ENCODE peak calls at places on chromosomes 6 and 20, in nine cellular contexts. One of them, this sample, is unnamed.

GRCh38 chr6:160253714-160254113 is 4.9 kb downstream of the SLC22A2 start:
- DNase-seq in H7: no peak
- DNase-seq in A549: no peak
- DNase-seq in body of pancreas: no peak
- DNase-seq in heart left ventricle: no peak
- DNase-seq in cardiac muscle cell: no peak
- DNase-seq in CD8-positive, alpha-beta memory T cell: no peak
- DNase-seq in CD8-positive, alpha-beta T cell: no peak
- DNase-seq in epithelial cell of proximal tubule: no peak
- DNase-seq in this sample: no peak

GRCh38 chr20:23103284-23104018 is 17.3 kb upstream of the CD93 start:
- DNase-seq in CD8-positive, alpha-beta T cell: no peak
- DNase-seq in CD8-positive, alpha-beta memory T cell: no peak
- DNase-seq in epithelial cell of proximal tubule: no peak
- DNase-seq in cardiac muscle cell: no peak
- DNase-seq in A549: no peak
- DNase-seq in H7: no peak
- DNase-seq in heart left ventricle: no peak
- DNase-seq in body of pancreas: no peak
- DNase-seq in this sample: no peak

GRCh38 chr20:32356935-32357868 is 929 bp upstream of the ASXL1 start:
- DNase-seq in cardiac muscle cell: peak; percentile 50
- DNase-seq in H7: peak; percentile 26
- DNase-seq in CD8-positive, alpha-beta memory T cell: no peak
- DNase-seq in heart left ventricle: peak; percentile 11
- DNase-seq in epithelial cell of proximal tubule: no peak
- DNase-seq in body of pancreas: peak; percentile 51
- DNase-seq in A549: no peak
- DNase-seq in CD8-positive, alpha-beta T cell: peak; percentile 6
- DNase-seq in this sample: no peak

GRCh38 chr20:56945057-56945456 is 316.0 kb downstream of the TFAP2C start:
- DNase-seq in CD8-positive, alpha-beta T cell: no peak
- DNase-seq in epithelial cell of proximal tubule: no peak
- DNase-seq in body of pancreas: peak; percentile 39
- DNase-seq in CD8-positive, alpha-beta memory T cell: no peak
- DNase-seq in A549: no peak
- DNase-seq in H7: no peak
- DNase-seq in heart left ventricle: no peak
- DNase-seq in cardiac muscle cell: no peak
- DNase-seq in this sample: no peak

GRCh38 chr20:59939052-59939878 is 840 bp downstream of the PPP1R3D start:
- DNase-seq in H7: peak; percentile 74
- DNase-seq in cardiac muscle cell: no peak
- DNase-seq in CD8-positive, alpha-beta T cell: no peak
- DNase-seq in epithelial cell of proximal tubule: no peak
- DNase-seq in CD8-positive, alpha-beta memory T cell: no peak
- DNase-seq in heart left ventricle: peak; percentile 18
- DNase-seq in body of pancreas: peak; percentile 21
- DNase-seq in A549: no peak
- DNase-seq in this sample: no peak

GRCh38 chr6:21891065-21891464 is 297.5 kb downstream of the SOX4 start:
- DNase-seq in heart left ventricle: no peak
- DNase-seq in cardiac muscle cell: no peak
- DNase-seq in H7: peak; percentile 32
- DNase-seq in body of pancreas: no peak
- DNase-seq in A549: no peak
- DNase-seq in CD8-positive, alpha-beta T cell: no peak
- DNase-seq in CD8-positive, alpha-beta memory T cell: no peak
- DNase-seq in epithelial cell of proximal tubule: no peak
- DNase-seq in this sample: no peak

GRCh38 chr6:71394001-71394432 is 105.4 kb downstream of the OGFRL1 start:
- DNase-seq in CD8-positive, alpha-beta memory T cell: no peak
- DNase-seq in epithelial cell of proximal tubule: no peak
- DNase-seq in H7: no peak
- DNase-seq in body of pancreas: no peak
- DNase-seq in A549: no peak
- DNase-seq in cardiac muscle cell: no peak
- DNase-seq in heart left ventricle: no peak
- DNase-seq in CD8-positive, alpha-beta T cell: no peak
- DNase-seq in this sample: no peak

GRCh38 chr6:169881976-169882375 is 130.6 kb downstream of the ERMARD start:
- DNase-seq in body of pancreas: no peak
- DNase-seq in H7: no peak
- DNase-seq in cardiac muscle cell: no peak
- DNase-seq in A549: no peak
- DNase-seq in heart left ventricle: no peak
- DNase-seq in CD8-positive, alpha-beta memory T cell: no peak
- DNase-seq in epithelial cell of proximal tubule: no peak
- DNase-seq in CD8-positive, alpha-beta T cell: no peak
- DNase-seq in this sample: no peak

GRCh38 chr6:52984247-52984646 is 10.8 kb downstream of the GSTA4 start:
- DNase-seq in cardiac muscle cell: no peak
- DNase-seq in heart left ventricle: no peak
- DNase-seq in H7: no peak
- DNase-seq in CD8-positive, alpha-beta memory T cell: peak; percentile 16
- DNase-seq in body of pancreas: no peak
- DNase-seq in epithelial cell of proximal tubule: no peak
- DNase-seq in A549: no peak
- DNase-seq in CD8-positive, alpha-beta T cell: no peak
- DNase-seq in this sample: peak; percentile 81

GRCh38 chr6:33735201-33735600 is 11.5 kb downstream of the IP6K3 start:
- DNase-seq in cardiac muscle cell: no peak
- DNase-seq in CD8-positive, alpha-beta T cell: no peak
- DNase-seq in body of pancreas: no peak
- DNase-seq in H7: no peak
- DNase-seq in epithelial cell of proximal tubule: no peak
- DNase-seq in CD8-positive, alpha-beta memory T cell: no peak
- DNase-seq in A549: no peak
- DNase-seq in heart left ventricle: no peak
- DNase-seq in this sample: no peak

GRCh38 chr6:12956991-12957320 is 240.4 kb downstream of the PHACTR1 start:
- DNase-seq in CD8-positive, alpha-beta T cell: no peak
- DNase-seq in H7: no peak
- DNase-seq in cardiac muscle cell: no peak
- DNase-seq in body of pancreas: no peak
- DNase-seq in heart left ventricle: no peak
- DNase-seq in CD8-positive, alpha-beta memory T cell: no peak
- DNase-seq in epithelial cell of proximal tubule: no peak
- DNase-seq in A549: no peak
- DNase-seq in this sample: no peak

GRCh38 chr6:21850682-21851081 is 257.1 kb downstream of the SOX4 start:
- DNase-seq in heart left ventricle: no peak
- DNase-seq in cardiac muscle cell: no peak
- DNase-seq in CD8-positive, alpha-beta T cell: no peak
- DNase-seq in CD8-positive, alpha-beta memory T cell: no peak
- DNase-seq in body of pancreas: no peak
- DNase-seq in epithelial cell of proximal tubule: no peak
- DNase-seq in A549: no peak
- DNase-seq in H7: no peak
- DNase-seq in this sample: no peak

GRCh38 chr6:80544500-80545055 is 438.1 kb downstream of the BCKDHB start:
- DNase-seq in CD8-positive, alpha-beta T cell: no peak
- DNase-seq in body of pancreas: no peak
- DNase-seq in CD8-positive, alpha-beta memory T cell: no peak
- DNase-seq in heart left ventricle: no peak
- DNase-seq in H7: no peak
- DNase-seq in epithelial cell of proximal tubule: no peak
- DNase-seq in cardiac muscle cell: no peak
- DNase-seq in A549: no peak
- DNase-seq in this sample: no peak

GRCh38 chr6:108673602-108674001 is 112.9 kb downstream of the FOXO3 start:
- DNase-seq in epithelial cell of proximal tubule: no peak
- DNase-seq in heart left ventricle: no peak
- DNase-seq in CD8-positive, alpha-beta memory T cell: no peak
- DNase-seq in cardiac muscle cell: no peak
- DNase-seq in CD8-positive, alpha-beta T cell: no peak
- DNase-seq in A549: peak; percentile 9
- DNase-seq in body of pancreas: no peak
- DNase-seq in H7: no peak
- DNase-seq in this sample: no peak

DNA sequence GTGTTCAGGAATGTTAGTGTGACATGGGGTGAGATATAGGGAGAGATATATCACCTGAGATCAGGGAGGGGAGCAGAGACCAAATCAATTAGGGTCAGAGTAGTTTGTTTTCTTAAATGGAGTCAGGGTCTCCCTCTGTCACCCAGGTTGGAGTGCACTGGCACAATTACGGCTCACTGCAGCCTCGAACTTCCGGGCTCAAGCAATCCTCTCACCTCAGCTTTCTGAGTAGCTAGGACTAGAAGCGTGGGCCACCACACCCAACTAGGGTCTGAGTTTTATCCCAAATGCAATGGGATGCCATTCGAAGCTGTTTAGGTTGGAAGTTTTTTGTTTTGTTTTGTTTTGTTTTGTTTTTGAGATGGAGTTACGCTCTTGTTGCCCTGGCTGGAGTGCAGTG is 3.1 kb upstream of the NCOA3 start:
- DNase-seq in CD8-positive, alpha-beta memory T cell: no peak
- DNase-seq in A549: no peak
- DNase-seq in epithelial cell of proximal tubule: no peak
- DNase-seq in heart left ventricle: no peak
- DNase-seq in body of pancreas: no peak
- DNase-seq in cardiac muscle cell: no peak
- DNase-seq in H7: no peak
- DNase-seq in CD8-positive, alpha-beta T cell: no peak
- DNase-seq in this sample: no peak
- H3K4me3 ChIP-seq in CD8-positive, alpha-beta memory T cell: no peak overlapping the region
- H3K4me3 ChIP-seq in A549: no peak overlapping the region
- H3K4me3 ChIP-seq in epithelial cell of proximal tubule: no peak overlapping the region
- H3K4me3 ChIP-seq in heart left ventricle: no peak overlapping the region
- H3K4me3 ChIP-seq in body of pancreas: no peak overlapping the region
- H3K4me3 ChIP-seq in cardiac muscle cell: no peak overlapping the region
- H3K4me3 ChIP-seq in H7: no peak overlapping the region
- H3K4me3 ChIP-seq in CD8-positive, alpha-beta T cell: no peak overlapping the region
- H3K4me3 ChIP-seq in this sample: no peak overlapping the region

GRCh38 chr6:111723412-111723970 is 117.8 kb upstream of the TRAF3IP2 start:
- DNase-seq in body of pancreas: no peak
- DNase-seq in CD8-positive, alpha-beta memory T cell: no peak
- DNase-seq in cardiac muscle cell: no peak
- DNase-seq in H7: no peak
- DNase-seq in CD8-positive, alpha-beta T cell: no peak
- DNase-seq in heart left ventricle: no peak
- DNase-seq in A549: no peak
- DNase-seq in epithelial cell of proximal tubule: no peak
- DNase-seq in this sample: no peak

GRCh38 chr6:111724039-111724438 is 118.4 kb upstream of the TRAF3IP2 start:
- DNase-seq in CD8-positive, alpha-beta T cell: no peak
- DNase-seq in body of pancreas: no peak
- DNase-seq in cardiac muscle cell: no peak
- DNase-seq in H7: no peak
- DNase-seq in epithelial cell of proximal tubule: no peak
- DNase-seq in A549: no peak
- DNase-seq in heart left ventricle: no peak
- DNase-seq in CD8-positive, alpha-beta memory T cell: no peak
- DNase-seq in this sample: no peak

GRCh38 chr6:111727798-111728197 is 122.1 kb upstream of the TRAF3IP2 start:
- DNase-seq in heart left ventricle: no peak
- DNase-seq in cardiac muscle cell: no peak
- DNase-seq in CD8-positive, alpha-beta T cell: no peak
- DNase-seq in A549: no peak
- DNase-seq in body of pancreas: no peak
- DNase-seq in CD8-positive, alpha-beta memory T cell: no peak
- DNase-seq in H7: no peak
- DNase-seq in epithelial cell of proximal tubule: no peak
- DNase-seq in this sample: no peak

GRCh38 chr6:111727041-111727440 is 121.4 kb upstream of the TRAF3IP2 start:
- DNase-seq in CD8-positive, alpha-beta memory T cell: no peak
- DNase-seq in body of pancreas: no peak
- DNase-seq in epithelial cell of proximal tubule: no peak
- DNase-seq in H7: no peak
- DNase-seq in cardiac muscle cell: no peak
- DNase-seq in heart left ventricle: no peak
- DNase-seq in A549: no peak
- DNase-seq in CD8-positive, alpha-beta T cell: no peak
- DNase-seq in this sample: no peak

DNA sequence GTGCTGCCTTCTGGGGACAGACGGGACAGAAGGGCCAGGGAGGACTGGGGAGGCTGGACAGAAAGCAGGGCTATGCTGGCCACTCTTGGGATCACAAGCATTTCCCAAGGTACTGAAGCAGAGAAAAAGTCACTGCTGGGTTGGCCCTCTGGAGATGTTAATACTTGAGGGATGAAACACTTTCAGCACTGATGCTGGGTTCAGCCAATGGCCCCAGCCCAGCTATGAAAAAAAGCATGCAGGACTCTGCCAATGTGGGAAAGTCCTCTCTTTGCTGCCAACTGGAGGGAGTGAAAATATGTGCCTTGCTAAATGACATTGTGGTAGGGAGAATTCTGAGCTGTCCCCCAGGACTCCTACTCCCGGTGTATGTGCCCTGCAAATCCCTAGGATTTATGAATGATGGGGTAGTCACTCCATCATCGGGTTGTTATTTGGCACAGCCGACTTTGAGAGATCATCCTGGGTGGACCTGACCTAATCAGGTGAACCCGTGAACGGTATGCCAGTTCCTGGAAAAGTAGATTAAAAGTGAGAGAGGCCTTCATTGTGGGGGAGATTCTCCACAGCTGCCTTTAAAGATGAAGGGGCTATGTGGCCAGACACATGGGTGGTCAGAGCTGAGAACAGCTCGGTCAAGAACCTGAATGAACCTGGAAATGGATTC is 119.9 kb upstream of the TRAF3IP2 start:
- DNase-seq in cardiac muscle cell: no peak
- DNase-seq in body of pancreas: no peak
- DNase-seq in CD8-positive, alpha-beta T cell: no peak
- DNase-seq in epithelial cell of proximal tubule: no peak
- DNase-seq in A549: no peak
- DNase-seq in CD8-positive, alpha-beta memory T cell: no peak
- DNase-seq in heart left ventricle: no peak
- DNase-seq in H7: no peak
- DNase-seq in this sample: no peak
- H3K4me3 ChIP-seq in cardiac muscle cell: no peak overlapping the region
- H3K4me3 ChIP-seq in body of pancreas: no peak overlapping the region
- H3K4me3 ChIP-seq in CD8-positive, alpha-beta T cell: no peak overlapping the region
- H3K4me3 ChIP-seq in epithelial cell of proximal tubule: no peak overlapping the region
- H3K4me3 ChIP-seq in A549: no peak overlapping the region
- H3K4me3 ChIP-seq in CD8-positive, alpha-beta memory T cell: no peak overlapping the region
- H3K4me3 ChIP-seq in heart left ventricle: no peak overlapping the region
- H3K4me3 ChIP-seq in H7: no peak overlapping the region
- H3K4me3 ChIP-seq in this sample: no peak overlapping the region

DNA sequence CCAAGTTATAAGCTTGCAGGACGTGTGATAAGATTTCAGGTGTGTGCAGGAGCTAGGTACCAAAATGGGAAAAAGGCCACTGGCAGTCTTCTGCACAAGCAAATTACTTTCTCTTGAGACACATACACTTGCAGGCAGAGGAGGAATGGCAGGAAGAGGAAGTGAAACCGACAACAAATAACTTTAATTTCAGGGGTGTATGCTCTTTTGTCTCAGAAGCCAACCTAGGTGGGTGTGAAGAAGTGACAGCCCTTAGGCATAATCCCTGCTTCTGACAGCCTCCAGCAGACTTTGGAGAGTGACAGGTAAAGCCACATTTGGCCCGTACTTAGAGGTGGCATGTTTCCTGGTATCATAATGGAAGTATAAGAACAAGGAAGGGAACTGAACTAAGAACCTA is 118.8 kb upstream of the TRAF3IP2 start:
- DNase-seq in H7: no peak
- DNase-seq in A549: no peak
- DNase-seq in epithelial cell of proximal tubule: no peak
- DNase-seq in body of pancreas: no peak
- DNase-seq in CD8-positive, alpha-beta T cell: no peak
- DNase-seq in cardiac muscle cell: no peak
- DNase-seq in heart left ventricle: no peak
- DNase-seq in CD8-positive, alpha-beta memory T cell: no peak
- DNase-seq in this sample: peak; percentile 48
- H3K4me3 ChIP-seq in H7: no peak overlapping the region
- H3K4me3 ChIP-seq in A549: no peak overlapping the region
- H3K4me3 ChIP-seq in epithelial cell of proximal tubule: no peak overlapping the region
- H3K4me3 ChIP-seq in body of pancreas: no peak overlapping the region
- H3K4me3 ChIP-seq in CD8-positive, alpha-beta T cell: peak overlapping the region; percentile 16
- H3K4me3 ChIP-seq in cardiac muscle cell: no peak overlapping the region
- H3K4me3 ChIP-seq in heart left ventricle: no peak overlapping the region
- H3K4me3 ChIP-seq in CD8-positive, alpha-beta memory T cell: peak overlapping the region; percentile 31
- H3K4me3 ChIP-seq in this sample: no peak overlapping the region

GRCh38 chr6:127301199-127301700 is 34.6 kb downstream of the RNF146 start:
- DNase-seq in body of pancreas: no peak
- DNase-seq in CD8-positive, alpha-beta memory T cell: no peak
- DNase-seq in H7: no peak
- DNase-seq in CD8-positive, alpha-beta T cell: no peak
- DNase-seq in epithelial cell of proximal tubule: no peak
- DNase-seq in A549: no peak
- DNase-seq in heart left ventricle: no peak
- DNase-seq in cardiac muscle cell: no peak
- DNase-seq in this sample: no peak
- H3K4me3 ChIP-seq in body of pancreas: no peak overlapping the region
- H3K4me3 ChIP-seq in CD8-positive, alpha-beta memory T cell: no peak overlapping the region
- H3K4me3 ChIP-seq in H7: no peak overlapping the region
- H3K4me3 ChIP-seq in CD8-positive, alpha-beta T cell: no peak overlapping the region
- H3K4me3 ChIP-seq in epithelial cell of proximal tubule: no peak overlapping the region
- H3K4me3 ChIP-seq in A549: no peak overlapping the region
- H3K4me3 ChIP-seq in heart left ventricle: no peak overlapping the region
- H3K4me3 ChIP-seq in cardiac muscle cell: no peak overlapping the region
- H3K4me3 ChIP-seq in this sample: no peak overlapping the region

This sample was measured in CD4-positive, alpha-beta memory T cell.